ENCODE peak calls at places on chromosomes 13 and 19, in nine cellular contexts. One of them, this sample, is unnamed.

GRCh38 chr19:38733493-38734175 is 10.6 kb downstream of the CAPN12 start:
- DNase-seq in AG04450: no peak
- DNase-seq in dorsolateral prefrontal cortex: peak; percentile 29
- DNase-seq in CD4-positive, alpha-beta T cell: no peak
- DNase-seq in tibial nerve: no peak
- DNase-seq in BE2C: no peak
- DNase-seq in PC-3: no peak
- DNase-seq in cardiac muscle cell: no peak
- DNase-seq in RWPE1: no peak
- DNase-seq in this sample: no peak

GRCh38 chr13:112940236-112940635 is 28.8 kb upstream of the MCF2L start:
- DNase-seq in tibial nerve: no peak
- DNase-seq in BE2C: peak; percentile 67
- DNase-seq in RWPE1: no peak
- DNase-seq in AG04450: no peak
- DNase-seq in PC-3: no peak
- DNase-seq in cardiac muscle cell: no peak
- DNase-seq in dorsolateral prefrontal cortex: peak; percentile 67
- DNase-seq in CD4-positive, alpha-beta T cell: no peak
- DNase-seq in this sample: no peak

GRCh38 chr19:3573162-3573857 is 566 bp downstream of the HMG20B start:
- DNase-seq in dorsolateral prefrontal cortex: no peak
- DNase-seq in CD4-positive, alpha-beta T cell: no peak
- DNase-seq in tibial nerve: no peak
- DNase-seq in AG04450: no peak
- DNase-seq in PC-3: no peak
- DNase-seq in cardiac muscle cell: no peak
- DNase-seq in RWPE1: no peak
- DNase-seq in BE2C: peak; percentile 46
- DNase-seq in this sample: no peak

GRCh38 chr13:66657165-66657895 is 572.8 kb downstream of the PCDH9 start:
- DNase-seq in BE2C: peak; percentile 90
- DNase-seq in AG04450: peak; percentile 91
- DNase-seq in dorsolateral prefrontal cortex: no peak
- DNase-seq in RWPE1: peak; percentile 73
- DNase-seq in CD4-positive, alpha-beta T cell: no peak
- DNase-seq in cardiac muscle cell: peak; percentile 92
- DNase-seq in tibial nerve: peak; percentile 8
- DNase-seq in PC-3: peak; percentile 97
- DNase-seq in this sample: no peak

GRCh38 chr19:17611462-17612244 is 56.2 kb downstream of the COLGALT1 start:
- DNase-seq in RWPE1: no peak
- DNase-seq in BE2C: no peak
- DNase-seq in cardiac muscle cell: no peak
- DNase-seq in AG04450: no peak
- DNase-seq in dorsolateral prefrontal cortex: no peak
- DNase-seq in tibial nerve: no peak
- DNase-seq in PC-3: no peak
- DNase-seq in CD4-positive, alpha-beta T cell: no peak
- DNase-seq in this sample: no peak

GRCh38 chr19:3458229-3458555 is 22.1 kb downstream of the SMIM24 start:
- DNase-seq in cardiac muscle cell: no peak
- DNase-seq in CD4-positive, alpha-beta T cell: no peak
- DNase-seq in BE2C: no peak
- DNase-seq in tibial nerve: no peak
- DNase-seq in dorsolateral prefrontal cortex: no peak
- DNase-seq in PC-3: no peak
- DNase-seq in AG04450: no peak
- DNase-seq in RWPE1: no peak
- DNase-seq in this sample: no peak

GRCh38 chr13:26839682-26840081 is 79.1 kb upstream of the GPR12 start:
- DNase-seq in cardiac muscle cell: no peak
- DNase-seq in dorsolateral prefrontal cortex: no peak
- DNase-seq in tibial nerve: no peak
- DNase-seq in CD4-positive, alpha-beta T cell: no peak
- DNase-seq in AG04450: no peak
- DNase-seq in RWPE1: no peak
- DNase-seq in PC-3: no peak
- DNase-seq in BE2C: no peak
- DNase-seq in this sample: no peak

GRCh38 chr19:32539240-32539916 is 41.6 kb upstream of the PDCD5 start:
- DNase-seq in PC-3: no peak
- DNase-seq in CD4-positive, alpha-beta T cell: no peak
- DNase-seq in dorsolateral prefrontal cortex: no peak
- DNase-seq in cardiac muscle cell: no peak
- DNase-seq in tibial nerve: no peak
- DNase-seq in RWPE1: no peak
- DNase-seq in BE2C: no peak
- DNase-seq in AG04450: no peak
- DNase-seq in this sample: no peak

GRCh38 chr13:110305949-110306339 is 1.0 kb downstream of the COL4A1 start:
- DNase-seq in dorsolateral prefrontal cortex: no peak
- DNase-seq in tibial nerve: no peak
- DNase-seq in CD4-positive, alpha-beta T cell: no peak
- DNase-seq in cardiac muscle cell: peak; percentile 47
- DNase-seq in AG04450: no peak
- DNase-seq in RWPE1: no peak
- DNase-seq in BE2C: no peak
- DNase-seq in PC-3: peak; percentile 20
- DNase-seq in this sample: no peak

GRCh38 chr19:35347171-35347929 is at the start of gene FFAR1:
- DNase-seq in CD4-positive, alpha-beta T cell: no peak
- DNase-seq in PC-3: no peak
- DNase-seq in dorsolateral prefrontal cortex: no peak
- DNase-seq in RWPE1: no peak
- DNase-seq in cardiac muscle cell: no peak
- DNase-seq in AG04450: no peak
- DNase-seq in tibial nerve: peak; percentile 37
- DNase-seq in BE2C: no peak
- DNase-seq in this sample: no peak

GRCh38 chr13:44969858-44970484 is 19.3 kb downstream of the NUFIP1 start:
- DNase-seq in PC-3: peak; percentile 70
- DNase-seq in cardiac muscle cell: peak; percentile 82
- DNase-seq in tibial nerve: peak; percentile 18
- DNase-seq in dorsolateral prefrontal cortex: no peak
- DNase-seq in CD4-positive, alpha-beta T cell: no peak
- DNase-seq in BE2C: no peak
- DNase-seq in RWPE1: peak; percentile 53
- DNase-seq in AG04450: peak; percentile 34
- DNase-seq in this sample: no peak

DNA sequence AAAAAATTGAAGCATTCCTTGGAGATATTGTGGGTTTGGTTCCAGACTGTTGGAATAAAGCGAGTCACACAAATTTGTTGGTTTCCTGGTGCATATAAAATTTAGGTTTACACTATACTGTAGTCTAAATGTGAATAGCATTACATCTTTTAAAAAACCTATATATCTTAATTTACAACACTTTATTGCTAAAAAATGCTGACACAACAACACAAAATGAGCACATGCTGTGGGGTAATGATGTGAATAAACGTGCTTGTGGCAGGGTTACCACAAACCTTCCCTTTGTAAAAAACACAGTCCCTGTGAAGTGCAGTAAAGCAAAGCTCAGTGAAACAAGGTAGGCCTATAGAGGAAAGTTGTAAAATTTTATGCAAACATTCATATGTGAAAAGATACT is 27.7 kb downstream of the MPHOSPH8 start:
- DNase-seq in tibial nerve: no peak
- DNase-seq in BE2C: no peak
- DNase-seq in AG04450: no peak
- DNase-seq in cardiac muscle cell: no peak
- DNase-seq in CD4-positive, alpha-beta T cell: no peak
- DNase-seq in dorsolateral prefrontal cortex: no peak
- DNase-seq in PC-3: no peak
- DNase-seq in RWPE1: no peak
- DNase-seq in this sample: no peak
- TF ChIP-seq CTCF in tibial nerve: no peak
- TF ChIP-seq CTCF in BE2C: no peak
- TF ChIP-seq CTCF in AG04450: no peak
- TF ChIP-seq CTCF in cardiac muscle cell: no peak
- TF ChIP-seq CTCF in CD4-positive, alpha-beta T cell: no peak
- TF ChIP-seq CTCF in dorsolateral prefrontal cortex: no peak
- TF ChIP-seq CTCF in PC-3: no peak
- TF ChIP-seq CTCF in RWPE1: no peak
- TF ChIP-seq CTCF in this sample: no peak

DNA sequence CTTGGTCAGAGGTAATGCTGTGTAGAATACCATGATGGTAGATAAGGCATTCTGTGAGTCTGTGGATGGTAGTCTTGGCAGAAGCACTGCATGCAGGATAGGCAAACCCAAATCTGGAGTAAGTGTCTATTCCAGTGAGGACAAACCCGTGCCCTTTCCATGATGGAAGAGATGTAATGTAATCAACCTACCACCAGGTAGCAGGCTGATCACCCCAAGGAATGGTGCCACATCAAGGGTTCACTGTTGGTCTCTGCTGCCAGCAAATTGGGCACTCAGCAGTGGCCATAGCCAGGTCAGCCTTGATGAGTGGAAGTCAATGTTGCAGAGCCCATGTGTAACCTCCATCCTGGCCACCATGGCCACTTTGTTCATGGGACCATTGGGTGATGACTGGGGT is 155.0 kb downstream of the RAP2A start:
- DNase-seq in dorsolateral prefrontal cortex: no peak
- DNase-seq in cardiac muscle cell: no peak
- DNase-seq in tibial nerve: no peak
- DNase-seq in BE2C: no peak
- DNase-seq in CD4-positive, alpha-beta T cell: no peak
- DNase-seq in AG04450: no peak
- DNase-seq in RWPE1: no peak
- DNase-seq in PC-3: no peak
- DNase-seq in this sample: no peak
- TF ChIP-seq CTCF in dorsolateral prefrontal cortex: no peak
- TF ChIP-seq CTCF in cardiac muscle cell: no peak
- TF ChIP-seq CTCF in tibial nerve: no peak
- TF ChIP-seq CTCF in BE2C: peak; percentile 18
- TF ChIP-seq CTCF in CD4-positive, alpha-beta T cell: no peak
- TF ChIP-seq CTCF in AG04450: no peak
- TF ChIP-seq CTCF in RWPE1: no peak
- TF ChIP-seq CTCF in PC-3: no peak
- TF ChIP-seq CTCF in this sample: no peak

DNA sequence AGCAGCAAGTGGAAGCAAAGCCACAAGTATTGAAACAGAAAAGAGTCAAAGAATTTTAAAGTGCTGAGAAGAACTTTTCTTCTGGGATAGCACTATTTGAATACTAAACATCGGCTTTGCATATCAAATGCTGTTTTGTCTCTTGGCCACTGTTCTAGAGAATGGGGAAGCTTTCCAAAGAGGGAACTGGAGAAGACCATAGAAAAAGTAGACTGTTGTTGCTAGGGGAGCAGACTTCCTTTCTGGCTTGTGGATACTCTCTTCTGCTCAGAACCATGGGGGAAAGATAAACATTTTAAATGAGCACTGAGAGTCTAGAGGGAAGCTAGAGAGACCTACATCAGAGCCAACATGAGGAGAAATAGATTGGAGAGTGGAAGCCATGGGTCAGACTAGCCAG is 315.7 kb downstream of the KCTD12 start:
- DNase-seq in AG04450: no peak
- DNase-seq in tibial nerve: no peak
- DNase-seq in PC-3: no peak
- DNase-seq in cardiac muscle cell: no peak
- DNase-seq in RWPE1: no peak
- DNase-seq in BE2C: no peak
- DNase-seq in dorsolateral prefrontal cortex: no peak
- DNase-seq in CD4-positive, alpha-beta T cell: no peak
- DNase-seq in this sample: no peak
- TF ChIP-seq CTCF in AG04450: no peak
- TF ChIP-seq CTCF in tibial nerve: no peak
- TF ChIP-seq CTCF in PC-3: no peak
- TF ChIP-seq CTCF in cardiac muscle cell: no peak
- TF ChIP-seq CTCF in RWPE1: no peak
- TF ChIP-seq CTCF in BE2C: no peak
- TF ChIP-seq CTCF in dorsolateral prefrontal cortex: no peak
- TF ChIP-seq CTCF in CD4-positive, alpha-beta T cell: no peak
- TF ChIP-seq CTCF in this sample: no peak

GRCh38 chr19:1130801-1131717 is 27.3 kb downstream of the GPX4 start:
- DNase-seq in CD4-positive, alpha-beta T cell: peak; percentile 83
- DNase-seq in RWPE1: no peak
- DNase-seq in AG04450: no peak
- DNase-seq in dorsolateral prefrontal cortex: no peak
- DNase-seq in cardiac muscle cell: peak; percentile 29
- DNase-seq in tibial nerve: no peak
- DNase-seq in BE2C: no peak
- DNase-seq in PC-3: no peak
- DNase-seq in this sample: no peak

GRCh38 chr19:1132625-1133383 is 29.0 kb downstream of the GPX4 start:
- DNase-seq in AG04450: no peak
- DNase-seq in CD4-positive, alpha-beta T cell: peak; percentile 23
- DNase-seq in PC-3: no peak
- DNase-seq in tibial nerve: no peak
- DNase-seq in BE2C: no peak
- DNase-seq in cardiac muscle cell: peak; percentile 54
- DNase-seq in dorsolateral prefrontal cortex: no peak
- DNase-seq in RWPE1: no peak
- DNase-seq in this sample: no peak

GRCh38 chr19:1133471-1133929 is 29.7 kb downstream of the GPX4 start:
- DNase-seq in PC-3: no peak
- DNase-seq in CD4-positive, alpha-beta T cell: peak; percentile 73
- DNase-seq in AG04450: no peak
- DNase-seq in dorsolateral prefrontal cortex: no peak
- DNase-seq in cardiac muscle cell: peak; percentile 26
- DNase-seq in BE2C: no peak
- DNase-seq in tibial nerve: no peak
- DNase-seq in RWPE1: peak; percentile 69
- DNase-seq in this sample: no peak

GRCh38 chr19:1129535-1129934 is 25.7 kb downstream of the GPX4 start:
- DNase-seq in BE2C: no peak
- DNase-seq in AG04450: no peak
- DNase-seq in PC-3: no peak
- DNase-seq in RWPE1: no peak
- DNase-seq in CD4-positive, alpha-beta T cell: no peak
- DNase-seq in cardiac muscle cell: no peak
- DNase-seq in dorsolateral prefrontal cortex: no peak
- DNase-seq in tibial nerve: no peak
- DNase-seq in this sample: no peak

DNA sequence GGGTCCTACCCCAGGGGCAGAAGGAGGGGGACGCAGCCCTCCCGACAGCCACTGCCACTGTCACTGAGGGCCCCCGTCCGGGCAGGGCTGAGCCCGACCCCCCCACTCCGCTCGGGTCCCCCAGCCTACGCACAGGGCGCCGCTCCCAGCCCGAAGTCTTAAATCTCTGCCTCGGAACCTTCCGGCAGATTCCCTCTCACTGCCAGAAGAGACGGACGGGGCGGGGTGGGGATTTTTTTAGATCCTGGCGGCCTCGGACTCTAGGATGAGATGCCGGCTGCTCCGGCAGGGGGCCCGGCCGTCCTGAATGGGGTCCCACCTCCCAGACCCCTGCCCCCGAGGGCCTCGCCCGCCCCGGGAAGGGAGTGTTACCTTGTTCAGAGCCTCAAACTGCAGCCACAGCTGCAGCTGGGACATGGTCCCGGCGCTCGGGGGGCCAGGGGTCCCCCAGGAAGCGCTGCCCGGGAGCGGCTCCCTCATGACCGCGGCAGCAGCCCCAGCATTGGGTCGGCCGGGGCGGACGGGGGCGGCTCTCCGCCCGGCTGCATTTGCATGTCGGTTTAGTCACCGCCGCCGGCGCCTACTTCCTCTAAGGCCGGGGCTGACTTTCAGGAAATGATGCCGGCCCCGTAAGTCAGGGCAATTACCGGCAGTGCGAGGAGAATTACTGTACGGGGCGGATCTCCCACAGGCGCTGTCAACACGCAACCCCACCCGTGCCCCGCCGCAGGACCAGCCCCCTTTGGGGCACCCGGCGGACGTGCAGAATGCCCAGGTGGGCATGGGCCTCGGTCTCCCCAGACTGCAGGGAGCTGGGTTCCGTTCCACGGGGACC is 28.1 kb downstream of the GPX4 start:
- DNase-seq in AG04450: peak; percentile 43
- DNase-seq in dorsolateral prefrontal cortex: no peak
- DNase-seq in CD4-positive, alpha-beta T cell: peak; percentile 94
- DNase-seq in RWPE1: peak; percentile 71
- DNase-seq in cardiac muscle cell: peak; percentile 94
- DNase-seq in BE2C: peak; percentile 67
- DNase-seq in tibial nerve: peak; percentile 77
- DNase-seq in PC-3: no peak
- DNase-seq in this sample: no peak
- TF ChIP-seq CTCF in AG04450: peak; percentile 29
- TF ChIP-seq CTCF in dorsolateral prefrontal cortex: no peak
- TF ChIP-seq CTCF in CD4-positive, alpha-beta T cell: no peak
- TF ChIP-seq CTCF in RWPE1: no peak
- TF ChIP-seq CTCF in cardiac muscle cell: peak; percentile 27
- TF ChIP-seq CTCF in BE2C: no peak
- TF ChIP-seq CTCF in tibial nerve: peak; percentile 43
- TF ChIP-seq CTCF in PC-3: no peak
- TF ChIP-seq CTCF in this sample: no peak

This sample was measured in progenitor cell of endocrine pancreas.